ENCODE peak calls at places on chromosomes 6 and 20, in five cellular contexts. G is trophoblast cell; Z is GM23338; Y is spleen; L is CD8-positive, alpha-beta T cell. J is an unnamed sample. For H3K4me1, the result is how much of the 10 kb centered on the place peaks cover.

GRCh38 chr6:13491538-13491937 is 4.1 kb upstream of the GFOD1 start:
- DNase-seq in G (peak), Z (no peak), Y (no peak), L (no peak), J (no peak)

GRCh38 chr6:80003841-80004198 is 629 bp upstream of the TTK start:
- DNase-seq in G (no peak), Z (peak), Y (peak), L (no peak), J (no peak)

GRCh38 chr6:47083586-47084047 is 41.5 kb upstream of the ADGRF1 start:
- DNase-seq in G (no peak), Z (no peak), Y (peak), L (no peak), J (no peak)

GRCh38 chr6:88584581-88584980 is 378.8 kb downstream of the RNGTT start:
- DNase-seq in G (no peak), Z (no peak), Y (no peak), L (no peak), J (no peak)

GRCh38 chr6:141562181-141562800 is 570.4 kb upstream of the GJE1 start:
- DNase-seq in G (no peak), Z (peak), Y (peak), L (no peak), J (no peak)

GRCh38 chr6:125790403-125791150 is at the start of gene NCOA7:
- DNase-seq in G (peak), Z (peak), Y (peak), L (peak), J (no peak)

GRCh38 chr6:30327232-30327746 is 562 bp downstream of the TRIM39 start:
- DNase-seq in G (no peak), Z (no peak), Y (no peak), L (no peak), J (no peak)

GRCh38 chr6:142510217-142510616 is 208.4 kb downstream of the ADGRG6 start:
- DNase-seq in G (no peak), Z (no peak), Y (no peak), L (no peak), J (no peak)

GRCh38 chr6:63444768-63445167 is 125.0 kb upstream of the LGSN start:
- DNase-seq in G (no peak), Z (no peak), Y (no peak), L (no peak), J (no peak)

GRCh38 chr6:169905041-169905807 is 153.8 kb downstream of the ERMARD start:
- DNase-seq in G (no peak), Z (no peak), Y (no peak), L (no peak), J (no peak)

DNA sequence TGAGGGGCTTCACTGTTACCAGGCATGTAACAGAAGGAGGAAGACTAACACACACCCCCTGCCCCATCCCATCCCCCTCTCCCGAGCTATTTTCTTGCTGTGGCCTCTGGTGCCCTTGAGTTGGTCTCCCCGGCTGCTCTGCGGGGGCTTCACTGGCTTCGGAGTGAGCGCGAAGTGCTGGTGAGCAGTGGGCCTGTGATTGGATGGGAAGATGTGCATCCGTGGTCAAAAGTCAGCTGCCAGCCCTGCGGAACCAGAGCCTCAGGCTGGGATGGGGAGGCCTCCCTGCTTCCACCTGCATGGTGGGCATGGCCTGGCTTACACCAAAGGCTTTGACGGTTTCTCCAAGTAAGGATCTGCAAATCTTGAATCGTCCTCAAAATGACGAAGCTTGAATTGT is 23.8 kb downstream of the SPATA2 start:
- DNase-seq in G (no peak), Z (no peak), Y (peak), L (no peak), J (no peak)
- H3K4me1 ChIP-seq in G (under half), Z (under half), Y (under half), L (under half), J (under half)

GRCh38 chr20:1854246-1854645 is 41.0 kb upstream of the SIRPA start:
- DNase-seq in G (no peak), Z (no peak), Y (no peak), L (no peak), J (no peak)

GRCh38 chr20:1855113-1855512 is 40.1 kb upstream of the SIRPA start:
- DNase-seq in G (no peak), Z (no peak), Y (no peak), L (no peak), J (no peak)

GRCh38 chr20:1855690-1856089 is 39.5 kb upstream of the SIRPA start:
- DNase-seq in G (no peak), Z (no peak), Y (no peak), L (no peak), J (no peak)

GRCh38 chr20:1851396-1851795 is 43.8 kb upstream of the SIRPA start:
- DNase-seq in G (no peak), Z (no peak), Y (no peak), L (no peak), J (no peak)

DNA sequence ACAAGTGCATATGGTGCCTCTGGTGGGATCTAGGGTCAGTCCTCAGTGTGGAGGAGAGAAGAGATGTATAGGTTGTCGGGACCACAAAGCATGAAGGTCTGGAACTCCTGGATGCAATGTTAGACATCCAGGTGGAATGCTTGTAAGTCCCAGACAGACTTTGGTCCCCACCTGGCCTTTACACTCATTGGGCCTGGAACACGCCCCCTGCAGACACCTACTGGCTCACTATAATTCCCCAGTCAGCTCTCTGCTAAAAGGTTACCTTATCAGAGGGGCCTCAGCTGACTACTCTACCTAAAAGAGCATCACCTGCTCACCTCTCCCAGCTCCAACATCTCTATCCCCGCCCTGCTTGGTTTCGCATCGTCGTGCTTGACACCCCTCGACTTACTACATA is 41.7 kb upstream of the SIRPA start:
- DNase-seq in G (no peak), Z (no peak), Y (no peak), L (no peak), J (no peak)
- H3K4me1 ChIP-seq in G (under half), Z (under half), Y (under half), L (under half), J (under half)

GRCh38 chr20:35661908-35662307 is 2.8 kb downstream of the CPNE1 start:
- DNase-seq in G (no peak), Z (no peak), Y (no peak), L (no peak), J (no peak)

GRCh38 chr20:35657271-35657670 is 7.4 kb downstream of the CPNE1 start:
- DNase-seq in G (no peak), Z (no peak), Y (no peak), L (no peak), J (no peak)

GRCh38 chr20:35661013-35661412 is 3.7 kb downstream of the CPNE1 start:
- DNase-seq in G (no peak), Z (no peak), Y (no peak), L (no peak), J (no peak)

GRCh38 chr20:35662541-35662940 is 2.2 kb downstream of the CPNE1 start:
- DNase-seq in G (no peak), Z (no peak), Y (no peak), L (no peak), J (no peak)

DNA sequence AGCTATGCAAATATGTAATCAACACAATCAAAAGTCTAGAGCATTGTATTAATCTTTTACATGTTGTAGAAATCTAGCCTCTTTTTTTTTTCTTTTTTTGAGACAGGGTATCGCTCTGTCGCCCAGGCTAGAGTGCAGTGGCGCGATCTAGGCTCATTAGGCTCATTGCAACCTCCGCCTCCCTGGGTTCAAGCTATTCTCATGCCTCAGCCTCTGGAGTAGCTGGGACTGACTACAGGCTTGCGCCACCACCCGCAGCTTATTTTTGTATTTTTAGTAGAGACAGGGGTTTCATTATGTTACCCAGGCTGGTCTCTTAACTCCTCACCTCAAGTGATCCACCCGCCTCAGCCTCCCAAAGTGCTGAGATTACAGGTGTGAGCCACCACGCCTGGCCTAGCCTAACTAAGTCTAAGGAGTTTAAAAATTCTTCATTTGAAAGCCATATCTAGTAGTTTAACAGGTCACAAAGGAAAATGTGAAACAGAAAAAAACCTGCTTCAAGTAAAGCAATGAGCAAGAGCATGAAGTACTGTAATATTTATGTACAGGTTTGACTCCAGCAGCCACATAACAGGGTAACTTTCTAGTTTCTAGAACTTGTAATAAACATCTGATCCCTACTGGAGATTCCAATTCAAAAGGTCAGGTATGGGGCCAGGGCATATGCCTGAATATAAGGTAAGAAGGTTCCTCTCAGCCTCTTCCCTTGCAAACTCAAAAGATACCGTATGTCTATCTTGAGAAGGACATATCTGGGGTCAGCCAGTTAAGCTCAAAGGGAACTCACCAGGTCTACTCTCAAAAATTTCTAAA is 4.4 kb downstream of the CPNE1 start:
- DNase-seq in G (peak), Z (no peak), Y (no peak), L (no peak), J (no peak)
- H3K4me1 ChIP-seq in G (under half), Z (under half), Y (half or more), L (half or more), J (under half)

GRCh38 chr6:25961619-25962367 is 809 bp upstream of the TRIM38 start:
- DNase-seq in G (no peak), Z (peak), Y (no peak), L (no peak), J (no peak)
- H3K4me1 ChIP-seq in G (under half), Z (under half), Y (under half), L (half or more), J (under half)

GRCh38 chr20:63447345-63447744 is 25.1 kb downstream of the KCNQ2 start:
- DNase-seq in G (no peak), Z (no peak), Y (no peak), L (no peak), J (no peak)

GRCh38 chr20:63448050-63448449 is 24.4 kb downstream of the KCNQ2 start:
- DNase-seq in G (no peak), Z (no peak), Y (no peak), L (no peak), J (no peak)

GRCh38 chr20:63444548-63444947 is 27.9 kb downstream of the KCNQ2 start:
- DNase-seq in G (no peak), Z (no peak), Y (no peak), L (no peak), J (no peak)

GRCh38 chr20:63445075-63445734 is 27.2 kb downstream of the KCNQ2 start:
- DNase-seq in G (no peak), Z (no peak), Y (no peak), L (no peak), J (no peak)

GRCh38 chr20:63446174-63447024 is 26.1 kb downstream of the KCNQ2 start:
- DNase-seq in G (no peak), Z (no peak), Y (no peak), L (no peak), J (no peak)
- H3K4me1 ChIP-seq in G (under half), Z (under half), Y (under half), L (under half), J (under half)

GRCh38 chr20:41054463-41055230 is 26.0 kb downstream of the TOP1 start:
- DNase-seq in G (peak), Z (no peak), Y (no peak), L (no peak), J (no peak)
- H3K4me1 ChIP-seq in G (under half), Z (under half), Y (under half), L (under half), J (under half)

GRCh38 chr6:150715132-150715531 is 115.4 kb downstream of the PLEKHG1 start:
- DNase-seq in G (no peak), Z (no peak), Y (no peak), L (no peak), J (no peak)

GRCh38 chr6:150712502-150713252 is 113.0 kb downstream of the PLEKHG1 start:
- DNase-seq in G (peak), Z (no peak), Y (no peak), L (no peak), J (no peak)

GRCh38 chr6:150711061-150711460 is 111.4 kb downstream of the PLEKHG1 start:
- DNase-seq in G (no peak), Z (no peak), Y (no peak), L (no peak), J (no peak)

GRCh38 chr6:150711584-150712501 is 112.2 kb downstream of the PLEKHG1 start:
- DNase-seq in G (no peak), Z (no peak), Y (no peak), L (no peak), J (no peak)

GRCh38 chr6:150713876-150714275 is 114.2 kb downstream of the PLEKHG1 start:
- DNase-seq in G (peak), Z (no peak), Y (no peak), L (no peak), J (no peak)
- H3K4me1 ChIP-seq in G (under half), Z (under half), Y (under half), L (under half), J (under half)